ENCODE peak calls at places on chromosomes 1 and 21, in nine cellular contexts. B is IMR-90, A is GM23338, S is astrocyte of the spinal cord, Y is PC-3, C is adrenal gland, V is upper lobe of right lung, T is tibial nerve, L is GM23248. G is an unnamed sample.

GRCh38 chr1:92953491-92953890 is 7.8 kb downstream of the DIPK1A start:
- DNase-seq in Y (no peak), C (no peak), S (no peak), L (no peak), A (no peak), B (no peak), V (no peak), T (no peak), G (no peak)

GRCh38 chr1:39752703-39753102 is 14.0 kb downstream of the PPIE start:
- DNase-seq in T (no peak), Y (no peak), V (no peak), A (no peak), L (no peak), C (no peak), B (no peak), S (no peak), G (no peak)

GRCh38 chr1:50976890-50977574 is 7.0 kb downstream of the CDKN2C start:
- DNase-seq in B (peak), L (peak), S (peak), A (peak), V (peak), T (no peak), Y (peak), C (peak), G (peak)

GRCh38 chr1:29752141-29752540 is 515.8 kb downstream of the PTPRU start:
- DNase-seq in V (no peak), A (peak), Y (peak), C (no peak), S (no peak), B (no peak), L (no peak), T (no peak), G (no peak)

GRCh38 chr1:33390550-33390949 is 40.3 kb downstream of the PHC2 start:
- DNase-seq in S (peak), A (no peak), C (no peak), B (peak), V (no peak), L (peak), Y (no peak), T (no peak), G (no peak)

GRCh38 chr1:53272349-53272748 is 34.0 kb upstream of the MAGOH start:
- DNase-seq in Y (no peak), T (no peak), A (no peak), L (no peak), B (no peak), S (no peak), V (no peak), C (no peak), G (no peak)

GRCh38 chr1:150362721-150363425 is 1.1 kb upstream of the RPRD2 start:
- DNase-seq in Y (no peak), A (peak), S (no peak), V (peak), T (no peak), C (peak), L (peak), B (no peak), G (no peak)

GRCh38 chr1:219563568-219563967 is 49.3 kb downstream of the ZC3H11B start:
- DNase-seq in Y (no peak), L (no peak), V (no peak), T (no peak), B (no peak), S (no peak), C (no peak), A (no peak), G (no peak)

GRCh38 chr1:56068908-56069307 is 510.5 kb downstream of the PLPP3 start:
- DNase-seq in V (no peak), Y (peak), C (no peak), T (no peak), S (peak), L (peak), A (no peak), B (peak), G (peak)

GRCh38 chr1:222798111-222798510 is 16.7 kb upstream of the DISP1 start:
- DNase-seq in V (no peak), C (no peak), L (peak), Y (peak), B (peak), A (no peak), S (peak), T (no peak), G (peak)

GRCh38 chr1:64846573-64847430 is 101.9 kb downstream of the RAVER2 start:
- DNase-seq in S (no peak), T (no peak), C (no peak), V (no peak), L (no peak), B (no peak), Y (no peak), A (no peak), G (no peak)

GRCh38 chr1:153626929-153627796 is at the start of gene S100A13:
- DNase-seq in A (peak), L (peak), B (peak), C (peak), V (peak), S (peak), Y (peak), T (peak), G (peak)

GRCh38 chr21:41612674-41613250 is 104.8 kb upstream of the TMPRSS2 start:
- DNase-seq in B (peak), S (peak), A (peak), C (peak), Y (peak), T (peak), V (peak), L (peak), G (peak)

GRCh38 chr1:71427066-71427465 is 346.2 kb upstream of the ZRANB2 start:
- DNase-seq in B (no peak), L (no peak), V (no peak), T (no peak), A (no peak), Y (no peak), S (no peak), C (no peak), G (no peak)

GRCh38 chr1:116910379-116911165 is 856 bp downstream of the PTGFRN start:
- DNase-seq in B (no peak), V (peak), C (peak), Y (peak), L (peak), S (peak), A (peak), T (peak), G (peak)

GRCh38 chr1:115430717-115431116 is 92.7 kb upstream of the NGF start:
- DNase-seq in S (peak), L (peak), V (no peak), C (peak), T (no peak), A (no peak), Y (peak), B (peak), G (peak)

GRCh38 chr21:45523411-45524101 is 18.7 kb downstream of the SLC19A1 start:
- DNase-seq in T (peak), L (no peak), A (no peak), B (no peak), C (no peak), V (peak), Y (no peak), S (no peak), G (no peak)

GRCh38 chr1:92365378-92366044 is 66.7 kb downstream of the RPAP2 start:
- DNase-seq in S (no peak), L (no peak), B (no peak), C (no peak), A (no peak), V (no peak), Y (no peak), T (no peak), G (no peak)

GRCh38 chr1:231857609-231858008 is 231.0 kb downstream of the DISC1 start:
- DNase-seq in V (no peak), Y (no peak), L (no peak), S (no peak), C (no peak), B (no peak), A (no peak), T (no peak), G (no peak)

GRCh38 chr1:239383714-239384113 is 2.7 kb upstream of the CHRM3 start:
- DNase-seq in T (no peak), V (no peak), B (no peak), A (no peak), S (no peak), C (no peak), Y (no peak), L (no peak), G (no peak)

GRCh38 chr21:30839304-30839703 is 9.7 kb upstream of the KRTAP7-1 start:
- DNase-seq in C (peak), B (no peak), S (no peak), V (no peak), L (peak), A (peak), T (no peak), Y (peak), G (peak)

GRCh38 chr1:16065197-16065576 is 8.3 kb downstream of the FAM131C start:
- DNase-seq in A (no peak), B (no peak), C (no peak), Y (no peak), S (no peak), V (no peak), L (no peak), T (no peak), G (no peak)

GRCh38 chr1:110945626-110946025 is 18.1 kb downstream of the LRIF1 start:
- DNase-seq in L (no peak), C (no peak), V (no peak), B (no peak), Y (peak), S (no peak), A (no peak), T (no peak), G (no peak)

GRCh38 chr1:108533351-108534083 is 26.4 kb upstream of the EEIG2 start:
- DNase-seq in T (no peak), B (no peak), C (no peak), A (peak), Y (peak), L (no peak), S (no peak), V (no peak), G (no peak)

GRCh38 chr1:58214674-58215073 is 331.9 kb downstream of the OMA1 start:
- DNase-seq in C (no peak), Y (no peak), T (no peak), S (no peak), A (no peak), B (no peak), L (no peak), V (no peak), G (no peak)

GRCh38 chr1:165925498-165926079 is 98.2 kb downstream of the UCK2 start:
- DNase-seq in S (no peak), A (no peak), V (no peak), C (no peak), L (no peak), B (no peak), Y (no peak), T (no peak), G (no peak)

GRCh38 chr1:32501865-32502264 is 37.0 kb downstream of the ZBTB8B start:
- DNase-seq in C (no peak), L (no peak), A (no peak), B (no peak), V (no peak), T (peak), Y (no peak), S (no peak), G (no peak)

GRCh38 chr1:10891081-10891480 is 94.6 kb upstream of the CASZ1 start:
- DNase-seq in A (no peak), S (no peak), V (no peak), L (no peak), Y (peak), C (no peak), B (no peak), T (no peak), G (no peak)

GRCh38 chr1:169161512-169162194 is 55.2 kb downstream of the ATP1B1 start:
- DNase-seq in T (no peak), Y (peak), V (no peak), S (peak), L (no peak), B (no peak), A (no peak), C (peak), G (no peak)

GRCh38 chr1:172613294-172613693 is 45.6 kb upstream of the FASLG start:
- DNase-seq in B (peak), L (peak), Y (peak), T (no peak), C (no peak), V (no peak), S (no peak), A (no peak), G (no peak)

GRCh38 chr1:218209351-218209861 is 75.7 kb upstream of the RRP15 start:
- DNase-seq in V (no peak), C (no peak), A (no peak), B (peak), L (peak), T (no peak), S (peak), Y (peak), G (peak)

GRCh38 chr1:31152181-31152768 is 86.8 kb upstream of the PUM1 start:
- DNase-seq in A (no peak), L (peak), C (peak), V (no peak), Y (peak), S (peak), T (no peak), B (peak), G (peak)

GRCh38 chr1:30106125-30106524 is 617.3 kb downstream of the MATN1 start:
- DNase-seq in S (peak), A (peak), V (no peak), B (peak), Y (peak), C (peak), T (no peak), L (peak), G (peak)

GRCh38 chr1:3623441-3624150 is 1.2 kb upstream of the TPRG1L start:
- DNase-seq in L (peak), A (peak), B (no peak), Y (no peak), C (no peak), T (no peak), V (no peak), S (no peak), G (no peak)

GRCh38 chr1:42427240-42427639 is 28.6 kb downstream of the ZMYND12 start:
- DNase-seq in S (no peak), L (no peak), Y (peak), T (no peak), V (no peak), B (no peak), A (no peak), C (no peak), G (no peak)
- H3K4me3 ChIP-seq in S (no peak), L (no peak), Y (peak), T (no peak), V (no peak), B (no peak), A (no peak), C (no peak), G (no peak)

DNA sequence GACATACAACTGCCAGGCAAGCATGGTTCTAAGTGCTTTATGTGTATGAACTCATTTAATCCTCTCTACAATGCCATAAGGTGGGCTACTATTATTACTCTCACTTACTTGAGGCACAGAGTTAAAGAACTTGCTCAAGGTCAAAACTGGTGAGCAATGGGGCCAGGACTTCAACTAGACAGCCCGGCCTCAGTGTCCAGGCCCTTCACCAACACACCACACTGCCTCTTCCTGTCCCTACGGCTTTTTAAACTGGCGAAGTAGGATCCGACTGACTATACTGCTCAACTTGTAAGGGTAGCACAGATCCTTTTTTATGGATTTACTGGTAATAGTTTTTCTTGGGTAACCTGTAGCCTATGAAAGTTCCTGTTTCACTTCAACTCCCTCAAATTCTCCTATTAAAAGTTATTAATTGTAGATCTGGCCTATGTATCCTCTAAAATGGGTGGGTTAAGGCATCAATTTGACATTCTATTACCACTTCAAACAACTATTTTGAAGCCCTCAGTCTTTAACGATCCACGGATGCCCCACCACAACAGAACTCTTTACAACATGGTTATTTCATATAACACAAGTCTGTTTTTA is 4.3 kb downstream of the ERRFI1 start:
- DNase-seq in Y (no peak), L (no peak), T (no peak), V (no peak), S (peak), A (no peak), B (no peak), C (no peak), G (no peak)
- H3K4me3 ChIP-seq in Y (peak), L (no peak), T (peak), V (peak), S (peak), A (peak), B (peak), C (no peak), G (peak)

GRCh38 chr1:181318022-181318857 is 165.1 kb upstream of the CACNA1E start:
- DNase-seq in B (no peak), S (no peak), V (no peak), Y (no peak), A (peak), C (no peak), L (peak), T (no peak), G (peak)

GRCh38 chr1:181318858-181319235 is 164.5 kb upstream of the CACNA1E start:
- DNase-seq in A (no peak), C (no peak), V (no peak), S (no peak), L (peak), Y (no peak), B (peak), T (no peak), G (peak)

GRCh38 chr1:181314010-181314409 is 169.3 kb upstream of the CACNA1E start:
- DNase-seq in T (no peak), C (no peak), Y (peak), B (no peak), S (no peak), A (no peak), L (no peak), V (no peak), G (peak)

GRCh38 chr1:181317261-181317924 is 165.9 kb upstream of the CACNA1E start:
- DNase-seq in V (no peak), C (no peak), Y (no peak), B (no peak), T (no peak), S (no peak), A (no peak), L (peak), G (no peak)

GRCh38 chr1:181314959-181315358 is 168.4 kb upstream of the CACNA1E start:
- DNase-seq in T (no peak), B (no peak), L (no peak), S (no peak), Y (no peak), A (peak), C (no peak), V (no peak), G (no peak)
- H3K4me3 ChIP-seq in T (no peak), B (no peak), L (no peak), S (no peak), Y (no peak), A (no peak), C (no peak), V (no peak), G (no peak)

GRCh38 chr1:190365283-190365682 is 112.4 kb downstream of the BRINP3 start:
- DNase-seq in B (no peak), S (no peak), A (no peak), T (no peak), L (no peak), V (no peak), C (no peak), Y (no peak), G (no peak)

DNA sequence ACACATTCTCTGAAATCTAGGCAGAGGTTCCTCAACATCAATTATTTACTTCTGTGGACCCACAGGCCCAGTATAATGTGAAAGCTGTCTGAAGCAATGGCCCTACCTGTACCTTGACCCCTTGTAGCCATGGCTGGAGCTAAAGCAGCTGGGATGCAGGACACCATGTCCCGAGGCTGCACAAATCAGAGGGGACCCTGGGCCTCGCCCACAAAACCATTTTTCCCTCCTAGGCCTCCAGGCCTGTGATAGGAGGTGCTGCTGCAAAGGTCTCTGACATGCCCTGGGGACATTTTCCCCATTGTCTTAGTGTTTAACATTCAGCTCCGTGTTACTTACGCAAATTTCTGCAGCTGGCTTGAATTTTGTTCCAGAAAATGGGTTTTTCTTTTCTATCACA is 110.5 kb downstream of the BRINP3 start:
- DNase-seq in T (no peak), V (no peak), A (no peak), B (no peak), S (no peak), L (no peak), C (no peak), Y (no peak), G (no peak)
- H3K4me3 ChIP-seq in T (no peak), V (no peak), A (no peak), B (no peak), S (no peak), L (no peak), C (no peak), Y (no peak), G (no peak)

GRCh38 chr1:100719490-100719889 is at the start of gene VCAM1:
- DNase-seq in V (no peak), C (peak), B (peak), T (no peak), S (peak), A (peak), Y (no peak), L (no peak), G (no peak)
- H3K4me3 ChIP-seq in V (peak), C (no peak), B (peak), T (peak), S (peak), A (no peak), Y (no peak), L (no peak), G (no peak)

DNA sequence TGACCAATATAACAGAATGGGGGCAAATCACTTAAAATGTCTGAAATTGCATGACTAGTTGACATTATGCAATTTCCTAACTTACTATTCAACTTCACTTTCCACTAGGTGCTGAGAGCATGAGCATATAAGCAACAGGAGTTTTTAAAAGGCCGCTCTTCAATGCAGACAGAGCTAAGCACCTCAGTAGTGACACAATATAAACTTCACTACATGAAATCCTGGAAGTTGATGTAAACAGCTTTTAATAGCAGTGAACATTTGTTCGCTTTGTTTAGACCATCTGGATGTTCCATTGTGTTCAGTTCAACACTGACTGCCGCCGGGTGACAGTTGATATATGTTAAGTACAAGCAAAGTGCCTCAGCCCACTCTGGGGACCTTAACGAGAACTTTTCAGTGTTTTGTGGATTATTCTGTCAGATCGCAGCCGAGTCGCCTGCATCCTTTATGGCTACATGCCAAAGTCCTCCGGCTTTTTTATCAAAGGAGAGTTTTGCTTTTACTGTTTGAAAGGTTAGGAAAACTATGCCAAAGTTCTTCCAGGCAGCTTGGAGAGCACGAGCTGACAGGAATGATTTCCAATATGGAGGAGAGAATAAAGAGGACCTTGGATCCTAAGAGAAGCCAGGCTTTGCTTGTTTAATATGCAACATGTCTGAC is 167.3 kb downstream of the ZNF281 start:
- DNase-seq in Y (no peak), L (peak), C (peak), T (no peak), V (no peak), A (no peak), S (no peak), B (peak), G (no peak)
- H3K4me3 ChIP-seq in Y (no peak), L (peak), C (no peak), T (no peak), V (peak), A (no peak), S (peak), B (peak), G (peak)

GRCh38 chr1:206125366-206125765 is 8.2 kb upstream of the AVPR1B start:
- DNase-seq in L (no peak), A (no peak), C (no peak), V (no peak), T (no peak), S (no peak), Y (no peak), B (no peak), G (no peak)

GRCh38 chr1:206120406-206120805 is 3.2 kb upstream of the AVPR1B start:
- DNase-seq in Y (no peak), S (no peak), V (no peak), L (no peak), A (no peak), T (no peak), C (no peak), B (no peak), G (no peak)

GRCh38 chr1:206122686-206123085 is 5.5 kb upstream of the AVPR1B start:
- DNase-seq in B (no peak), A (no peak), S (no peak), C (no peak), T (no peak), V (no peak), Y (no peak), L (no peak), G (no peak)

GRCh38 chr1:206117151-206117948 is at the start of gene AVPR1B:
- DNase-seq in C (no peak), B (peak), T (no peak), L (peak), Y (peak), V (peak), A (peak), S (peak), G (peak)

GRCh38 chr1:206121269-206121668 is 4.1 kb upstream of the AVPR1B start:
- DNase-seq in T (no peak), L (no peak), V (no peak), A (no peak), S (no peak), B (no peak), Y (no peak), C (no peak), G (no peak)
- H3K4me3 ChIP-seq in T (no peak), L (no peak), V (no peak), A (no peak), S (no peak), B (no peak), Y (no peak), C (no peak), G (no peak)

GRCh38 chr21:34881894-34882371 is 167.2 kb downstream of the RUNX1 start:
- DNase-seq in T (no peak), Y (peak), C (no peak), V (no peak), B (peak), S (peak), A (no peak), L (peak), G (no peak)
- H3K4me3 ChIP-seq in T (peak), Y (peak), C (no peak), V (peak), B (peak), S (peak), A (no peak), L (peak), G (peak)